ENCODE peak calls at places on chromosome 3, in four cellular contexts. J, B, S and F are unnamed samples.

GRCh38 chr3:123258359-123258758 is 56.6 kb downstream of the SEC22A start:
- DNase-seq in B (no peak), J (no peak), S (no peak), F (no peak)

GRCh38 chr3:112979244-112979832 is 4.4 kb upstream of the CD200R1 start:
- DNase-seq in B (no peak), J (no peak), S (no peak), F (no peak)

GRCh38 chr3:83011471-83011870 is 1250.0 kb upstream of the GBE1 start:
- DNase-seq in S (no peak), B (no peak), J (no peak), F (no peak)

GRCh38 chr3:16498130-16498890 is 15.2 kb downstream of the RFTN1 start:
- DNase-seq in B (no peak), J (no peak), S (no peak), F (no peak)

GRCh38 chr3:187165144-187165543 is 25.8 kb upstream of the RPL39L start:
- DNase-seq in B (peak; percentile 55), S (peak; percentile 48), J (no peak), F (peak; percentile 26)

GRCh38 chr3:141663993-141664392 is 74.1 kb upstream of the RNF7 start:
- DNase-seq in S (no peak), B (no peak), J (no peak), F (peak; percentile 73)

GRCh38 chr3:143302638-143303171 is 183.1 kb downstream of the CHST2 start:
- DNase-seq in B (no peak), J (no peak), S (no peak), F (peak; percentile 30)

GRCh38 chr3:17795733-17796132 is 53.3 kb upstream of the TBC1D5 start:
- DNase-seq in J (no peak), S (no peak), B (no peak), F (no peak)

GRCh38 chr3:177521305-177521704 is 324.0 kb upstream of the TBL1XR1 start:
- DNase-seq in S (no peak), B (no peak), J (peak; percentile 65), F (peak; percentile 98)